ENCODE peak calls at places on chromosome 5, in four cellular contexts. N, X, B and C are unnamed samples.

GRCh38 chr5:113043491-113043931 is 66.9 kb downstream of the DCP2 start:
- DNase-seq in N (no peak), X (no peak), B (peak; percentile 50), C (peak; percentile 50)

GRCh38 chr5:144102361-144102760 is 68.1 kb downstream of the YIPF5 start:
- DNase-seq in N (no peak), X (no peak), B (no peak), C (no peak)

GRCh38 chr5:150021491-150022162 is 21.1 kb downstream of the HMGXB3 start:
- DNase-seq in B (peak; percentile 90), N (no peak), X (peak; percentile 60), C (no peak)

GRCh38 chr5:175742290-175742994 is 84.6 kb downstream of the HRH2 start:
- DNase-seq in B (no peak), N (no peak), X (no peak), C (no peak)

GRCh38 chr5:40414922-40415321 is 264.8 kb upstream of the PTGER4 start:
- DNase-seq in X (no peak), B (no peak), N (no peak), C (no peak)

GRCh38 chr5:612498-613424 is 621 bp downstream of the CEP72 start:
- DNase-seq in B (peak; percentile 35), X (peak; percentile 10), N (no peak), C (no peak)

GRCh38 chr5:18433336-18433735 is 799.1 kb downstream of the TAF11L14 start:
- DNase-seq in X (no peak), B (no peak), N (no peak), C (no peak)

GRCh38 chr5:50958852-50959457 is 292.5 kb downstream of the PARP8 start:
- DNase-seq in X (peak; percentile 47), N (no peak), B (peak; percentile 22), C (peak; percentile 27)

GRCh38 chr5:173768267-173768806 is 119.8 kb upstream of the CPEB4 start:
- DNase-seq in N (no peak), X (no peak), B (no peak), C (no peak)

GRCh38 chr5:154390096-154390495 is 55.7 kb upstream of the SAP30L start:
- DNase-seq in B (no peak), X (no peak), N (no peak), C (peak; percentile 74)

GRCh38 chr5:132949151-132949550 is 14.3 kb downstream of the AFF4 start:
- DNase-seq in X (no peak), B (no peak), N (no peak), C (no peak)

GRCh38 chr5:180820788-180821321 is 18.2 kb upstream of the MGAT1 start:
- DNase-seq in X (peak; percentile 18), N (no peak), B (no peak), C (peak; percentile 96)

GRCh38 chr5:116517557-116517956 is 57.1 kb downstream of the SEMA6A start:
- DNase-seq in N (no peak), B (no peak), X (no peak), C (no peak)

GRCh38 chr5:68139601-68140441 is 75.7 kb upstream of the PIK3R1 start:
- DNase-seq in N (no peak), B (no peak), X (peak; percentile 29), C (peak; percentile 62)

GRCh38 chr5:172491481-172491880 is 37.2 kb upstream of the SH3PXD2B start:
- DNase-seq in B (no peak), X (no peak), N (no peak), C (no peak)

GRCh38 chr5:151026674-151027073 is 6.3 kb downstream of the GPX3 start:
- DNase-seq in N (no peak), X (no peak), B (no peak), C (peak; percentile 34)

GRCh38 chr5:94422819-94423218 is 195.6 kb downstream of the KIAA0825 start:
- DNase-seq in N (peak; percentile 14), X (peak; percentile 73), B (peak; percentile 56), C (peak; percentile 40)

GRCh38 chr5:110768138-110768845 is 29.5 kb downstream of the SLC25A46 start:
- DNase-seq in B (no peak), N (no peak), X (peak; percentile 66), C (peak; percentile 23)

GRCh38 chr5:67802766-67803165 is 412.8 kb upstream of the PIK3R1 start:
- DNase-seq in N (no peak), B (no peak), X (no peak), C (no peak)

GRCh38 chr5:76041863-76042262 is 41.3 kb upstream of the SV2C start:
- DNase-seq in N (no peak), B (peak; percentile 5), X (no peak), C (no peak)

GRCh38 chr5:127080001-127080478 is 6.7 kb upstream of the C5orf63 start:
- DNase-seq in N (no peak), X (no peak), B (no peak), C (no peak)

GRCh38 chr5:141199359-141200235 is at the start of gene PCDHB11:
- DNase-seq in X (no peak), N (no peak), B (no peak), C (no peak)

GRCh38 chr5:169548315-169548714 is 35.3 kb upstream of the SPDL1 start:
- DNase-seq in X (peak; percentile 49), N (no peak), B (peak; percentile 58), C (peak; percentile 65)

GRCh38 chr5:168681556-168682183 is 102.5 kb upstream of the PANK3 start:
- DNase-seq in N (no peak), X (peak; percentile 40), B (no peak), C (peak; percentile 85)

GRCh38 chr5:29263836-29264235 is 1929.7 kb upstream of the CDH6 start:
- DNase-seq in N (no peak), B (no peak), X (no peak), C (peak; percentile 59)

GRCh38 chr5:113526421-113526820 is 12.9 kb downstream of the YTHDC2 start:
- DNase-seq in B (no peak), N (no peak), X (peak; percentile 31), C (no peak)

GRCh38 chr5:171272996-171273970 is 35.8 kb upstream of the TLX3 start:
- DNase-seq in B (peak; percentile 47), N (no peak), X (peak; percentile 65), C (peak; percentile 62)